ENCODE peak calls at places on chromosomes 5 and 9, in eight cellular contexts. One of them, this sample, is unnamed.
A peak's percentile ranks its signal among the peaks of the same experiment; 100 is the strongest.

GRCh38 chr5:108521841-108522506 is 140.1 kb upstream of the FBXL17 start:
- DNase-seq in AG04449: peak; percentile 23
- DNase-seq in T-helper 9 cell: peak; percentile 1
- DNase-seq in renal cortical epithelial cell: peak; percentile 54
- DNase-seq in gastrocnemius medialis: no peak
- DNase-seq in RCC 7860: peak; percentile 31
- DNase-seq in AG04450: peak; percentile 45
- DNase-seq in cardiac fibroblast: peak; percentile 78
- DNase-seq in this sample: no peak

GRCh38 chr5:179368016-179368805 is 22.9 kb upstream of the ADAMTS2 start:
- DNase-seq in cardiac fibroblast: no peak
- DNase-seq in AG04450: no peak
- DNase-seq in renal cortical epithelial cell: no peak
- DNase-seq in T-helper 9 cell: no peak
- DNase-seq in AG04449: no peak
- DNase-seq in RCC 7860: no peak
- DNase-seq in gastrocnemius medialis: no peak
- DNase-seq in this sample: no peak

GRCh38 chr9:33157960-33158359 is 9.2 kb downstream of the B4GALT1 start:
- DNase-seq in gastrocnemius medialis: no peak
- DNase-seq in AG04450: no peak
- DNase-seq in RCC 7860: no peak
- DNase-seq in cardiac fibroblast: peak; percentile 18
- DNase-seq in AG04449: no peak
- DNase-seq in T-helper 9 cell: no peak
- DNase-seq in renal cortical epithelial cell: peak; percentile 65
- DNase-seq in this sample: no peak

GRCh38 chr5:138523406-138523805 is 19.6 kb downstream of the ETF1 start:
- DNase-seq in cardiac fibroblast: no peak
- DNase-seq in AG04450: no peak
- DNase-seq in renal cortical epithelial cell: no peak
- DNase-seq in gastrocnemius medialis: no peak
- DNase-seq in AG04449: no peak
- DNase-seq in RCC 7860: no peak
- DNase-seq in T-helper 9 cell: no peak
- DNase-seq in this sample: no peak

GRCh38 chr5:14435481-14435880 is 146.1 kb upstream of the OTULINL start:
- DNase-seq in RCC 7860: peak; percentile 26
- DNase-seq in gastrocnemius medialis: no peak
- DNase-seq in AG04450: no peak
- DNase-seq in cardiac fibroblast: peak; percentile 66
- DNase-seq in renal cortical epithelial cell: no peak
- DNase-seq in T-helper 9 cell: no peak
- DNase-seq in AG04449: no peak
- DNase-seq in this sample: no peak

GRCh38 chr5:59380350-59380951 is 513.1 kb downstream of the PDE4D start:
- DNase-seq in AG04449: peak; percentile 52
- DNase-seq in cardiac fibroblast: peak; percentile 85
- DNase-seq in AG04450: peak; percentile 21
- DNase-seq in T-helper 9 cell: no peak
- DNase-seq in gastrocnemius medialis: no peak
- DNase-seq in renal cortical epithelial cell: peak; percentile 93
- DNase-seq in RCC 7860: peak; percentile 72
- DNase-seq in this sample: peak; percentile 19

GRCh38 chr9:61665330-61665751 is 475.5 kb downstream of the SPATA31A7 start:
- DNase-seq in gastrocnemius medialis: no peak
- DNase-seq in AG04449: no peak
- DNase-seq in T-helper 9 cell: no peak
- DNase-seq in AG04450: no peak
- DNase-seq in cardiac fibroblast: no peak
- DNase-seq in renal cortical epithelial cell: no peak
- DNase-seq in RCC 7860: no peak
- DNase-seq in this sample: no peak

GRCh38 chr5:58274199-58274598 is 185.7 kb downstream of the PLK2 start:
- DNase-seq in AG04449: no peak
- DNase-seq in renal cortical epithelial cell: peak; percentile 19
- DNase-seq in gastrocnemius medialis: no peak
- DNase-seq in cardiac fibroblast: peak; percentile 60
- DNase-seq in AG04450: no peak
- DNase-seq in RCC 7860: no peak
- DNase-seq in T-helper 9 cell: no peak
- DNase-seq in this sample: no peak

This sample was measured in NCI-H187.